ENCODE peak calls at places on chromosomes 13 and 19, in four cellular contexts. X is ACHN, T is HT-29, L is HuH-7.5. I is an unnamed sample.

GRCh38 chr13:111517641-111518010 is 197.2 kb downstream of the TEX29 start:
- DNase-seq in X (no peak), T (no peak), L (no peak), I (no peak)

GRCh38 chr19:11400695-11401291 is 16.7 kb upstream of the EPOR start:
- DNase-seq in X (no peak), T (no peak), L (no peak), I (no peak)

GRCh38 chr19:30376272-30376671 is 4.1 kb downstream of the ZNF536 start:
- DNase-seq in X (no peak), T (no peak), L (no peak), I (no peak)

GRCh38 chr13:50026788-50027473 is 11.7 kb downstream of the KCNRG start:
- DNase-seq in X (no peak), T (no peak), L (no peak), I (no peak)

GRCh38 chr13:106161186-106161585 is 374.3 kb downstream of the EFNB2 start:
- DNase-seq in X (no peak), T (no peak), L (no peak), I (peak; percentile 65)

GRCh38 chr13:77429320-77430142 is 102.6 kb upstream of the MYCBP2 start:
- DNase-seq in X (no peak), T (no peak), L (no peak), I (no peak)

GRCh38 chr19:38044267-38045111 is 137.5 kb downstream of the SIPA1L3 start:
- DNase-seq in X (no peak), T (no peak), L (no peak), I (peak; percentile 81)

GRCh38 chr13:80504453-80504852 is 163.5 kb upstream of the SPRY2 start:
- DNase-seq in X (no peak), T (no peak), L (no peak), I (no peak)

GRCh38 chr13:78659450-78660110 is 625 bp upstream of the OBI1 start:
- DNase-seq in X (no peak), T (no peak), L (peak; percentile 14), I (peak; percentile 6)

GRCh38 chr13:28574617-28575142 is 79.8 kb upstream of the FLT1 start:
- DNase-seq in X (peak; percentile 81), T (peak; percentile 93), L (no peak), I (peak; percentile 100)

GRCh38 chr13:28475916-28476725 is 18.8 kb downstream of the FLT1 start:
- DNase-seq in X (no peak), T (peak; percentile 66), L (no peak), I (peak; percentile 47)

GRCh38 chr13:39326471-39326870 is 276.5 kb downstream of the LHFPL6 start:
- DNase-seq in X (no peak), T (no peak), L (no peak), I (no peak)

GRCh38 chr19:6273701-6274601 is 5.8 kb downstream of the MLLT1 start:
- DNase-seq in X (no peak), T (peak; percentile 12), L (no peak), I (peak; percentile 94)

GRCh38 chr19:10454267-10454666 is 33.9 kb downstream of the PDE4A start:
- DNase-seq in X (no peak), T (no peak), L (no peak), I (no peak)

GRCh38 chr13:50635504-50635903 is 208.0 kb downstream of the DLEU7 start:
- DNase-seq in X (no peak), T (no peak), L (no peak), I (no peak)

GRCh38 chr19:50794074-50794777 is 4.0 kb downstream of the ACP4 start:
- DNase-seq in X (no peak), T (peak; percentile 88), L (no peak), I (no peak)

GRCh38 chr19:3683405-3683865 is 16.8 kb downstream of the PIP5K1C start:
- DNase-seq in X (peak; percentile 88), T (no peak), L (no peak), I (peak; percentile 97)

GRCh38 chr19:28665748-28666147 is 547.2 kb downstream of the UQCRFS1 start:
- DNase-seq in X (no peak), T (no peak), L (no peak), I (no peak)

GRCh38 chr19:31171936-31172335 is 177.3 kb downstream of the TSHZ3 start:
- DNase-seq in X (no peak), T (no peak), L (no peak), I (no peak)

GRCh38 chr19:10389863-10390262 is 9.5 kb upstream of the TYK2 start:
- DNase-seq in X (no peak), T (no peak), L (no peak), I (peak; percentile 34)

GRCh38 chr13:73732350-73732749 is 401.9 kb downstream of the KLF12 start:
- DNase-seq in X (no peak), T (no peak), L (no peak), I (no peak)

GRCh38 chr19:574658-575526 is 2.5 kb downstream of the BSG start:
- DNase-seq in X (no peak), T (peak; percentile 54), L (no peak), I (peak; percentile 49)

GRCh38 chr13:20702945-20703784 is at the start of gene IL17D:
- DNase-seq in X (no peak), T (peak; percentile 44), L (peak; percentile 68), I (peak; percentile 36)

GRCh38 chr19:13526552-13526951 is 20.3 kb upstream of the CACNA1A start:
- DNase-seq in X (peak; percentile 32), T (peak; percentile 22), L (no peak), I (peak; percentile 5)

GRCh38 chr19:31066385-31066784 is 282.9 kb downstream of the TSHZ3 start:
- DNase-seq in X (peak; percentile 91), T (no peak), L (no peak), I (no peak)

GRCh38 chr13:66501187-66501586 is 728.9 kb downstream of the PCDH9 start:
- DNase-seq in X (no peak), T (no peak), L (no peak), I (no peak)

GRCh38 chr19:8721334-8721733 is at the start of gene OR2Z1:
- DNase-seq in X (no peak), T (no peak), L (no peak), I (no peak)

GRCh38 chr13:28493740-28494536 is 990 bp downstream of the FLT1 start:
- DNase-seq in X (no peak), T (no peak), L (no peak), I (peak; percentile 42)

GRCh38 chr19:1438035-1438932 is at the start of gene RPS15:
- DNase-seq in X (peak; percentile 89), T (peak; percentile 86), L (peak; percentile 96), I (peak; percentile 98)

GRCh38 chr19:18099623-18099995 is 2.0 kb downstream of the MAST3 start:
- DNase-seq in X (no peak), T (no peak), L (no peak), I (no peak)

GRCh38 chr19:30565680-30566079 is 193.5 kb downstream of the ZNF536 start:
- DNase-seq in X (no peak), T (no peak), L (no peak), I (no peak)

GRCh38 chr19:20565321-20566018 is at the start of gene ZNF737:
- DNase-seq in X (no peak), T (peak; percentile 2), L (peak; percentile 91), I (peak; percentile 97)

GRCh38 chr19:2491130-2491801 is 15.3 kb downstream of the GADD45B start:
- DNase-seq in X (peak; percentile 95), T (peak; percentile 86), L (no peak), I (peak; percentile 62)

GRCh38 chr19:1250374-1251232 is 2.2 kb downstream of the MIDN start:
- DNase-seq in X (no peak), T (no peak), L (peak; percentile 86), I (peak; percentile 79)

GRCh38 chr19:37251308-37252229 is 33.6 kb downstream of the ZNF383 start:
- DNase-seq in X (no peak), T (no peak), L (peak; percentile 25), I (peak; percentile 91)

GRCh38 chr13:49214917-49215376 is 5.2 kb upstream of the MLNR start:
- DNase-seq in X (no peak), T (peak; percentile 48), L (no peak), I (peak; percentile 26)

GRCh38 chr13:114013952-114014629 is 40.2 kb upstream of the C13orf46 start:
- DNase-seq in X (no peak), T (no peak), L (no peak), I (no peak)

GRCh38 chr13:99971576-99972189 is at the start of gene ZIC5:
- DNase-seq in X (no peak), T (no peak), L (no peak), I (no peak)

GRCh38 chr19:34154401-34154800 is 17.9 kb upstream of the LSM14A start:
- DNase-seq in X (no peak), T (no peak), L (no peak), I (no peak)